ENCODE peak calls at places on chromosome 14, in nine cellular contexts. One of them, this sample, is unnamed.

GRCh38 chr14:53766106-53766505 is 190.5 kb downstream of the BMP4 start:
- DNase-seq in hepatic stellate cell: no peak
- DNase-seq in heart left ventricle: no peak
- DNase-seq in NCI-H1694 treated with DMSO at 0.1 percent for 48 hours: no peak
- DNase-seq in GM04503: no peak
- DNase-seq in body of pancreas: no peak
- DNase-seq in NCI-H510A: no peak
- DNase-seq in glomerular endothelial cell: no peak
- DNase-seq in stromal cell of bone marrow: no peak
- DNase-seq in this sample: no peak

GRCh38 chr14:22598099-22598895 is at the start of gene ABHD4:
- DNase-seq in hepatic stellate cell: peak; percentile 78
- DNase-seq in heart left ventricle: peak; percentile 88
- DNase-seq in NCI-H1694 treated with DMSO at 0.1 percent for 48 hours: peak; percentile 31
- DNase-seq in GM04503: no peak
- DNase-seq in body of pancreas: peak; percentile 83
- DNase-seq in NCI-H510A: peak; percentile 52
- DNase-seq in glomerular endothelial cell: no peak
- DNase-seq in stromal cell of bone marrow: peak; percentile 60
- DNase-seq in this sample: peak; percentile 64

GRCh38 chr14:22549981-22550670 is 38.9 kb downstream of the DAD1 start:
- DNase-seq in hepatic stellate cell: no peak
- DNase-seq in heart left ventricle: no peak
- DNase-seq in NCI-H1694 treated with DMSO at 0.1 percent for 48 hours: no peak
- DNase-seq in GM04503: no peak
- DNase-seq in body of pancreas: no peak
- DNase-seq in NCI-H510A: no peak
- DNase-seq in glomerular endothelial cell: no peak
- DNase-seq in stromal cell of bone marrow: no peak
- DNase-seq in this sample: no peak

GRCh38 chr14:61388173-61388975 is 67.0 kb downstream of the PRKCH start:
- DNase-seq in hepatic stellate cell: no peak
- DNase-seq in heart left ventricle: no peak
- DNase-seq in NCI-H1694 treated with DMSO at 0.1 percent for 48 hours: no peak
- DNase-seq in GM04503: peak; percentile 8
- DNase-seq in body of pancreas: no peak
- DNase-seq in NCI-H510A: peak; percentile 18
- DNase-seq in glomerular endothelial cell: no peak
- DNase-seq in stromal cell of bone marrow: peak; percentile 63
- DNase-seq in this sample: peak; percentile 66

GRCh38 chr14:98173291-98173690 is 1098.7 kb downstream of the BCL11B start:
- DNase-seq in hepatic stellate cell: no peak
- DNase-seq in heart left ventricle: no peak
- DNase-seq in NCI-H1694 treated with DMSO at 0.1 percent for 48 hours: no peak
- DNase-seq in GM04503: no peak
- DNase-seq in body of pancreas: no peak
- DNase-seq in NCI-H510A: no peak
- DNase-seq in glomerular endothelial cell: no peak
- DNase-seq in stromal cell of bone marrow: no peak
- DNase-seq in this sample: no peak

GRCh38 chr14:20568393-20568792 is 7.5 kb upstream of the RNASE9 start:
- DNase-seq in hepatic stellate cell: no peak
- DNase-seq in heart left ventricle: no peak
- DNase-seq in NCI-H1694 treated with DMSO at 0.1 percent for 48 hours: no peak
- DNase-seq in GM04503: no peak
- DNase-seq in body of pancreas: no peak
- DNase-seq in NCI-H510A: no peak
- DNase-seq in glomerular endothelial cell: no peak
- DNase-seq in stromal cell of bone marrow: no peak
- DNase-seq in this sample: no peak

GRCh38 chr14:59336078-59336477 is 129.1 kb downstream of the GPR135 start:
- DNase-seq in hepatic stellate cell: no peak
- DNase-seq in heart left ventricle: no peak
- DNase-seq in NCI-H1694 treated with DMSO at 0.1 percent for 48 hours: no peak
- DNase-seq in GM04503: no peak
- DNase-seq in body of pancreas: no peak
- DNase-seq in NCI-H510A: no peak
- DNase-seq in glomerular endothelial cell: no peak
- DNase-seq in stromal cell of bone marrow: no peak
- DNase-seq in this sample: peak; percentile 94

GRCh38 chr14:63276492-63277342 is 42.0 kb downstream of the GPHB5 start:
- DNase-seq in hepatic stellate cell: peak; percentile 57
- DNase-seq in heart left ventricle: no peak
- DNase-seq in NCI-H1694 treated with DMSO at 0.1 percent for 48 hours: peak; percentile 64
- DNase-seq in GM04503: peak; percentile 16
- DNase-seq in body of pancreas: no peak
- DNase-seq in NCI-H510A: peak; percentile 33
- DNase-seq in glomerular endothelial cell: peak; percentile 31
- DNase-seq in stromal cell of bone marrow: peak; percentile 50
- DNase-seq in this sample: peak; percentile 61

GRCh38 chr14:67851785-67852410 is 32.3 kb downstream of the RAD51B start:
- DNase-seq in hepatic stellate cell: no peak
- DNase-seq in heart left ventricle: peak; percentile 26
- DNase-seq in NCI-H1694 treated with DMSO at 0.1 percent for 48 hours: no peak
- DNase-seq in GM04503: no peak
- DNase-seq in body of pancreas: no peak
- DNase-seq in NCI-H510A: no peak
- DNase-seq in glomerular endothelial cell: no peak
- DNase-seq in stromal cell of bone marrow: no peak
- DNase-seq in this sample: peak; percentile 81